ENCODE peak calls at places on chromosomes 7 and 10, in four cellular contexts. J, F, B and S are unnamed samples. For H4K20me1, the result is how much of the 10 kb centered on the place peaks cover.

GRCh38 chr10:133163889-133164815 is 4.1 kb downstream of the KNDC1 start:
- DNase-seq in F (no peak), B (no peak), J (no peak), S (no peak)

GRCh38 chr7:66146701-66147100 is 32.1 kb downstream of the CRCP start:
- DNase-seq in F (no peak), J (no peak), B (no peak), S (no peak)

GRCh38 chr10:47354162-47354561 is 6.0 kb downstream of the RBP3 start:
- DNase-seq in B (peak), F (peak), J (no peak), S (no peak)

GRCh38 chr10:22251751-22252285 is 34.0 kb upstream of the EBLN1 start:
- DNase-seq in B (no peak), F (no peak), J (no peak), S (peak)

GRCh38 chr10:96235326-96236089 is 35.9 kb downstream of the BLNK start:
- DNase-seq in J (no peak), F (no peak), B (no peak), S (no peak)

GRCh38 chr10:74056081-74056818 is 58.3 kb downstream of the VCL start:
- DNase-seq in B (peak), F (peak), J (no peak), S (peak)

GRCh38 chr7:120028636-120029035 is 244.3 kb upstream of the KCND2 start:
- DNase-seq in F (no peak), B (no peak), J (no peak), S (no peak)

GRCh38 chr10:78432582-78432981 is 398.9 kb downstream of the RPS24 start:
- DNase-seq in B (no peak), F (peak), J (no peak), S (no peak)

GRCh38 chr7:56040691-56041090 is 10.6 kb downstream of the PSPH start:
- DNase-seq in B (no peak), J (no peak), F (no peak), S (no peak)

GRCh38 chr7:107902381-107902780 is 11.4 kb downstream of the DLD start:
- DNase-seq in B (no peak), J (no peak), F (no peak), S (peak)

GRCh38 chr7:30656611-30657010 is 25.6 kb downstream of the CRHR2 start:
- DNase-seq in J (no peak), B (no peak), F (no peak), S (no peak)

GRCh38 chr7:16484453-16485158 is 19.1 kb upstream of the SOSTDC1 start:
- DNase-seq in J (no peak), F (peak), B (no peak), S (no peak)

GRCh38 chr7:74283858-74284447 is 5.3 kb upstream of the CLIP2 start:
- DNase-seq in J (no peak), F (no peak), B (peak), S (no peak)

GRCh38 chr7:20906791-20907190 is 120.1 kb upstream of the SP8 start:
- DNase-seq in B (no peak), F (no peak), J (no peak), S (no peak)

GRCh38 chr10:65313406-65313805 is 1612.4 kb upstream of the LRRTM3 start:
- DNase-seq in J (no peak), F (no peak), B (no peak), S (no peak)

GRCh38 chr10:3848005-3848767 is 63.2 kb upstream of the KLF6 start:
- DNase-seq in B (no peak), J (no peak), F (no peak), S (no peak)

GRCh38 chr10:111598433-111599059 is 521.7 kb downstream of the ADRA2A start:
- DNase-seq in F (peak), J (peak), B (peak), S (peak)

GRCh38 chr7:88040694-88041093 is 106.6 kb downstream of the ADAM22 start:
- DNase-seq in F (no peak), B (no peak), J (no peak), S (no peak)

GRCh38 chr10:73647211-73647874 is 6.1 kb upstream of the MYOZ1 start:
- DNase-seq in J (peak), B (no peak), F (no peak), S (peak)

GRCh38 chr10:31912898-31913847 is 15.5 kb downstream of the ARHGAP12 start:
- DNase-seq in B (no peak), F (peak), J (no peak), S (peak)

GRCh38 chr7:17843041-17843440 is 97.3 kb downstream of the SNX13 start:
- DNase-seq in J (no peak), B (no peak), F (no peak), S (no peak)

GRCh38 chr7:16934947-16935742 is 53.4 kb upstream of the AGR3 start:
- DNase-seq in B (no peak), J (no peak), F (no peak), S (peak)

GRCh38 chr7:80357530-80357929 is 154.3 kb downstream of the GNAT3 start:
- DNase-seq in B (no peak), F (no peak), J (no peak), S (no peak)

GRCh38 chr7:110994028-110994967 is 96.6 kb upstream of the LRRN3 start:
- DNase-seq in F (no peak), J (no peak), B (peak), S (peak)

GRCh38 chr7:102841290-102841689 is 71.5 kb upstream of the LRRC17 start:
- DNase-seq in B (no peak), F (no peak), J (no peak), S (no peak)

GRCh38 chr7:132131196-132131595 is 445.1 kb downstream of the PLXNA4 start:
- DNase-seq in F (no peak), B (no peak), J (no peak), S (no peak)

GRCh38 chr10:121288864-121289659 is 309.2 kb downstream of the FGFR2 start:
- DNase-seq in J (no peak), F (no peak), B (no peak), S (no peak)

GRCh38 chr7:96710544-96710943 is 898 bp upstream of the SEM1 start:
- DNase-seq in B (no peak), J (no peak), F (no peak), S (no peak)

GRCh38 chr10:71351087-71351486 is 32.0 kb downstream of the SLC29A3 start:
- DNase-seq in J (no peak), B (no peak), F (no peak), S (no peak)

GRCh38 chr10:71346731-71347130 is 27.7 kb downstream of the SLC29A3 start:
- DNase-seq in B (no peak), F (no peak), J (no peak), S (no peak)

GRCh38 chr10:71347587-71348395 is 28.7 kb downstream of the SLC29A3 start:
- DNase-seq in B (no peak), J (no peak), F (peak), S (no peak)

GRCh38 chr10:71349401-71349800 is 30.3 kb downstream of the SLC29A3 start:
- DNase-seq in F (no peak), J (no peak), B (no peak), S (no peak)

DNA sequence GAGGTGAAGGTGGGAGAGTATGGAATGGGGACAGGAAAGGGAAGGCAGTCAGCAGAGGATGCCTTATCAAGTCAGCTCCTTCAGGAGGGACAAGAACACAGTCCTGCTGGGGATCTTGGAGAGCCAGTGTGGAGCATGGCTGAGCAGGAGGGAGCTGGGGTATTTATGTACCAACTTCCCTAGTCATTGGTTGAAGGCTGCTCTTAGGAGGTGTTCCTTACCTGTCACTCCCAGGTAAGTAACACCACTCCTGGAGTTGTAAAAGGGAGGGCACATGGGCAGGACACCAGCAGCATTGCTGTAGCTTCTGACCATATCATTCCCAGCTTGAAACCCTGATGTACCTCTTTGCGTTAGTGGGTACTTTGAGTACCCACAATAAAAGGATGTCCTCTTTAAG is 29.8 kb downstream of the SLC29A3 start:
- DNase-seq in B (no peak), J (no peak), F (no peak), S (no peak)
- H4K20me1 ChIP-seq in B (under half), J (under half), F (under half), S (under half)

GRCh38 chr7:94170836-94171235 is 166.7 kb upstream of the BET1 start:
- DNase-seq in J (no peak), F (no peak), B (no peak), S (no peak)

GRCh38 chr7:94174375-94174774 is 170.2 kb upstream of the BET1 start:
- DNase-seq in J (no peak), B (no peak), F (no peak), S (peak)

GRCh38 chr7:94174956-94175355 is 170.8 kb upstream of the BET1 start:
- DNase-seq in F (no peak), B (no peak), J (no peak), S (peak)

GRCh38 chr7:94176694-94177200 is 172.6 kb upstream of the BET1 start:
- DNase-seq in J (no peak), B (no peak), F (no peak), S (peak)

DNA sequence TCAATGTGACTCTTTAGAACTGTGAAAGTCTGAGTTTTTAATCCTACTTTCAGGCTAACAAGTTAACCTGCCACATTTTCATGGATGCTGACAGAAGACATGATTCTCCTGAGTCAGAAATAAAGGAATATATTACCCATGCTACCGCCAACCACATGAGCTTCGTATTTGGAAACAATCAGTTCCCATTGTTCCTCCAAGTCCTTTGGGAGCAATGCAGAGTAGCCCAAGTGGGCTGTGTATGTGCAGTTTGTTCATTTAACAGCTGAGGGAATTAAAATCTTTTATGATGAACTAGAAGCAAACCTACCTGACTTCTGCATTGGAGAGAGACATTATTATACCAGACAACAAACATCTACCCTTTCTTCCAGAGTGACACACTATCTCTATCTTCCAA is 169.3 kb upstream of the BET1 start:
- DNase-seq in B (no peak), F (no peak), J (no peak), S (no peak)
- TF ChIP-seq JUN in B (no peak), F (no peak), J (no peak), S (no peak)

DNA sequence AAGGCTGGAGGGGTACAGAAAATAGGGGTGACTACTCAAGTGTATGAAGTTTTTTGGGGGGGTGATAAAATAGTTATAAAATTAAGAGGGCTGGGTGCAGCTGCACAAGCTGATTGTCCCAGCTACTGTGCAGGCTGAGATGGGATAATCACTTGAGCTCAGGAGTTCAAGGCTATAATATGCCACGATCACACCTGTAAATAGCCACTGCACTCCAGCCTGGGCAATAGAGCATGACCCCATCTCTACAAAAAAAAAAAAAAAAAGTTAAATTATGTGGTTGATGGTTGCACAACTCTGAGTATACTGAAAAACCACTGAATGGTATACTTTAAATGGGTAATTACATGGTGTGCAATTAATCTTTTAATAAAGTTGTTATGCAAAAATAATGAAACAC is 172.9 kb downstream of the SRPK2 start:
- DNase-seq in F (no peak), J (no peak), B (no peak), S (no peak)
- H4K20me1 ChIP-seq in F (under half), J (under half), B (under half), S (under half)

GRCh38 chr10:128026620-128027281 is 99.5 kb downstream of the MKI67 start:
- DNase-seq in B (no peak), J (no peak), F (no peak), S (peak)

GRCh38 chr10:128027306-128027705 is 98.9 kb downstream of the MKI67 start:
- DNase-seq in B (no peak), J (no peak), F (no peak), S (no peak)

GRCh38 chr10:128028508-128029279 is 97.5 kb downstream of the MKI67 start:
- DNase-seq in J (no peak), B (no peak), F (no peak), S (no peak)

GRCh38 chr10:128029280-128029618 is 97.0 kb downstream of the MKI67 start:
- DNase-seq in F (no peak), J (no peak), B (no peak), S (no peak)

GRCh38 chr10:128027822-128028507 is 98.3 kb downstream of the MKI67 start:
- DNase-seq in J (no peak), B (no peak), F (no peak), S (no peak)
- TF ChIP-seq JUN in J (no peak), B (no peak), F (no peak), S (no peak)

GRCh38 chr7:69608049-69608448 is 9.8 kb downstream of the AUTS2 start:
- DNase-seq in J (no peak), F (no peak), B (no peak), S (no peak)
- H4K20me1 ChIP-seq in J (under half), F (under half), B (under half), S (under half)

GRCh38 chr7:50304911-50305621 is 550 bp downstream of the IKZF1 start:
- DNase-seq in B (no peak), J (no peak), F (no peak), S (no peak)

GRCh38 chr7:50303894-50304157 is 690 bp upstream of the IKZF1 start:
- DNase-seq in J (no peak), F (no peak), B (peak), S (no peak)

GRCh38 chr7:50303082-50303893 is 1.2 kb upstream of the IKZF1 start:
- DNase-seq in J (no peak), B (no peak), F (no peak), S (no peak)

GRCh38 chr7:50305697-50306300 is 1.3 kb downstream of the IKZF1 start:
- DNase-seq in B (no peak), J (no peak), F (no peak), S (no peak)

GRCh38 chr7:50304158-50304910 is at the start of gene IKZF1:
- DNase-seq in B (peak), J (no peak), F (no peak), S (no peak)
- TF ChIP-seq JUN in B (no peak), J (no peak), F (no peak), S (no peak)

GRCh38 chr7:45102785-45103712 is 8.4 kb downstream of the TBRG4 start:
- DNase-seq in J (no peak), F (no peak), B (no peak), S (no peak)
- H4K20me1 ChIP-seq in J (under half), F (under half), B (under half), S (under half)

GRCh38 chr7:42236266-42237161 is 495 bp downstream of the GLI3 start:
- DNase-seq in B (no peak), F (no peak), J (no peak), S (peak)
- TF ChIP-seq JUN in B (no peak), F (no peak), J (no peak), S (no peak)

DNA sequence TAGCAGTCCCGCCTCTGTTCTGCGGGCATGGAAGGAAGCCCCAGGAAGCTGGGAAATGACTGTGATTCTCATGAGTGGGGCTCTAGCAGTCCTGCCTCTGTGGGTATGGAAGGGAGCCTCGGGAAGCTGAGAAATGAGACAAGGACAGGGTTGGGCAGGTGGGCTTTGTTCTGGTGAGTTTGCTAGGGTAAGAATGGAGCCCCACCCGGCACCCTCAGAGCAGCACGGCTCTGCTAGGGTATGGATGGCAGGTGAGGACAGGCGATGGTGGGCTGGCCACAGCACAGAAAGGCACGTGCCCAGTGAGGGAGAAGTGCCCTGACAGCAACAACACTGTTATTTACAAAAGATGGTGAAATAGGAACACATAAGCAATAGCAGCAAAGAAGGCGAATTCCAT is 39.6 kb downstream of the SVIL start:
- DNase-seq in J (no peak), F (no peak), B (no peak), S (no peak)
- H4K20me1 ChIP-seq in J (under half), F (under half), B (under half), S (under half)